ENCODE peak calls at places on chromosomes 5 and 9, in five cellular contexts. One of them, this sample, is unnamed. For H3K4me1, the result is how much of the 10 kb centered on the place peaks cover.

GRCh38 chr9:131622536-131622935 is 77.2 kb downstream of the PRRT1B start:
- DNase-seq in mammary epithelial cell: no peak
- DNase-seq in aorta: no peak
- DNase-seq in adrenal gland: no peak
- DNase-seq in IMR-90: no peak
- DNase-seq in this sample: no peak

GRCh38 chr9:96116275-96117051 is 185.5 kb downstream of the HSD17B3 start:
- DNase-seq in mammary epithelial cell: no peak
- DNase-seq in IMR-90: no peak
- DNase-seq in adrenal gland: no peak
- DNase-seq in aorta: no peak
- DNase-seq in this sample: peak

GRCh38 chr5:103780794-103781193 is 218.2 kb upstream of the NUDT12 start:
- DNase-seq in IMR-90: no peak
- DNase-seq in aorta: no peak
- DNase-seq in adrenal gland: no peak
- DNase-seq in mammary epithelial cell: no peak
- DNase-seq in this sample: no peak

GRCh38 chr9:98479967-98480847 is 224.8 kb upstream of the TBC1D2 start:
- DNase-seq in IMR-90: peak
- DNase-seq in adrenal gland: no peak
- DNase-seq in mammary epithelial cell: peak
- DNase-seq in aorta: no peak
- DNase-seq in this sample: no peak

GRCh38 chr5:172436078-172436873 is 18.0 kb downstream of the SH3PXD2B start:
- DNase-seq in adrenal gland: no peak
- DNase-seq in IMR-90: no peak
- DNase-seq in aorta: peak
- DNase-seq in mammary epithelial cell: no peak
- DNase-seq in this sample: peak

GRCh38 chr5:81825237-81825636 is 74.3 kb upstream of the SSBP2 start:
- DNase-seq in adrenal gland: peak
- DNase-seq in IMR-90: peak
- DNase-seq in mammary epithelial cell: peak
- DNase-seq in aorta: peak
- DNase-seq in this sample: peak

GRCh38 chr9:76336027-76336426 is 58.2 kb downstream of the RFK start:
- DNase-seq in adrenal gland: no peak
- DNase-seq in mammary epithelial cell: no peak
- DNase-seq in aorta: no peak
- DNase-seq in IMR-90: no peak
- DNase-seq in this sample: no peak

GRCh38 chr5:141914154-141914743 is 9.4 kb upstream of the DELE1 start:
- DNase-seq in aorta: peak
- DNase-seq in adrenal gland: peak
- DNase-seq in mammary epithelial cell: no peak
- DNase-seq in IMR-90: no peak
- DNase-seq in this sample: peak

GRCh38 chr5:969421-969839 is 39.2 kb upstream of the NKD2 start:
- DNase-seq in adrenal gland: no peak
- DNase-seq in aorta: peak
- DNase-seq in IMR-90: peak
- DNase-seq in mammary epithelial cell: no peak
- DNase-seq in this sample: peak

GRCh38 chr5:132656774-132657355 is 1.1 kb upstream of the IL13 start:
- DNase-seq in aorta: no peak
- DNase-seq in adrenal gland: peak
- DNase-seq in mammary epithelial cell: no peak
- DNase-seq in IMR-90: no peak
- DNase-seq in this sample: no peak

GRCh38 chr9:34373749-34374148 is 2.9 kb downstream of the MYORG start:
- DNase-seq in mammary epithelial cell: no peak
- DNase-seq in IMR-90: no peak
- DNase-seq in adrenal gland: no peak
- DNase-seq in aorta: no peak
- DNase-seq in this sample: no peak

GRCh38 chr5:57072218-57072892 is 101.5 kb upstream of the GPBP1 start:
- DNase-seq in adrenal gland: no peak
- DNase-seq in IMR-90: no peak
- DNase-seq in aorta: no peak
- DNase-seq in mammary epithelial cell: no peak
- DNase-seq in this sample: no peak

GRCh38 chr9:715310-715709 is 126.2 kb upstream of the DMRT1 start:
- DNase-seq in adrenal gland: no peak
- DNase-seq in aorta: no peak
- DNase-seq in IMR-90: no peak
- DNase-seq in mammary epithelial cell: no peak
- DNase-seq in this sample: no peak

GRCh38 chr5:146724975-146725374 is 153.6 kb downstream of the PPP2R2B start:
- DNase-seq in aorta: no peak
- DNase-seq in adrenal gland: no peak
- DNase-seq in IMR-90: peak
- DNase-seq in mammary epithelial cell: no peak
- DNase-seq in this sample: no peak

GRCh38 chr9:2816476-2817141 is 27.3 kb downstream of the PUM3 start:
- DNase-seq in adrenal gland: no peak
- DNase-seq in mammary epithelial cell: no peak
- DNase-seq in aorta: peak
- DNase-seq in IMR-90: peak
- DNase-seq in this sample: peak

GRCh38 chr5:39173069-39173468 is 46.3 kb downstream of the FYB1 start:
- DNase-seq in IMR-90: no peak
- DNase-seq in mammary epithelial cell: no peak
- DNase-seq in adrenal gland: no peak
- DNase-seq in aorta: no peak
- DNase-seq in this sample: no peak

GRCh38 chr5:151602806-151603205 is 11.7 kb upstream of the FAT2 start:
- DNase-seq in adrenal gland: no peak
- DNase-seq in IMR-90: no peak
- DNase-seq in mammary epithelial cell: no peak
- DNase-seq in aorta: no peak
- DNase-seq in this sample: no peak

GRCh38 chr5:71633255-71634155 is 46.4 kb downstream of the MCCC2 start:
- DNase-seq in IMR-90: no peak
- DNase-seq in adrenal gland: no peak
- DNase-seq in aorta: no peak
- DNase-seq in mammary epithelial cell: no peak
- DNase-seq in this sample: no peak

GRCh38 chr9:131503626-131504465 is 1.1 kb downstream of the POMT1 start:
- DNase-seq in aorta: no peak
- DNase-seq in adrenal gland: no peak
- DNase-seq in IMR-90: peak
- DNase-seq in mammary epithelial cell: peak
- DNase-seq in this sample: no peak

GRCh38 chr5:138952962-138953361 is 77.8 kb upstream of the LRRTM2 start:
- DNase-seq in mammary epithelial cell: no peak
- DNase-seq in IMR-90: no peak
- DNase-seq in adrenal gland: no peak
- DNase-seq in aorta: no peak
- DNase-seq in this sample: no peak

GRCh38 chr5:58965677-58966414 is 383.0 kb downstream of the RAB3C start:
- DNase-seq in adrenal gland: no peak
- DNase-seq in IMR-90: no peak
- DNase-seq in mammary epithelial cell: no peak
- DNase-seq in aorta: no peak
- DNase-seq in this sample: no peak

GRCh38 chr9:109286571-109286977 is 34.3 kb downstream of the EPB41L4B start:
- DNase-seq in mammary epithelial cell: peak
- DNase-seq in aorta: no peak
- DNase-seq in IMR-90: peak
- DNase-seq in adrenal gland: no peak
- DNase-seq in this sample: no peak

GRCh38 chr5:51202161-51202560 is 181.1 kb upstream of the ISL1 start:
- DNase-seq in aorta: no peak
- DNase-seq in adrenal gland: no peak
- DNase-seq in IMR-90: no peak
- DNase-seq in mammary epithelial cell: no peak
- DNase-seq in this sample: no peak

GRCh38 chr5:151298465-151298864 is 5.1 kb downstream of the SLC36A3 start:
- DNase-seq in IMR-90: no peak
- DNase-seq in mammary epithelial cell: no peak
- DNase-seq in adrenal gland: no peak
- DNase-seq in aorta: no peak
- DNase-seq in this sample: no peak

GRCh38 chr9:96484521-96484931 is 34.6 kb downstream of the HABP4 start:
- DNase-seq in aorta: no peak
- DNase-seq in IMR-90: no peak
- DNase-seq in mammary epithelial cell: no peak
- DNase-seq in adrenal gland: no peak
- DNase-seq in this sample: no peak

DNA sequence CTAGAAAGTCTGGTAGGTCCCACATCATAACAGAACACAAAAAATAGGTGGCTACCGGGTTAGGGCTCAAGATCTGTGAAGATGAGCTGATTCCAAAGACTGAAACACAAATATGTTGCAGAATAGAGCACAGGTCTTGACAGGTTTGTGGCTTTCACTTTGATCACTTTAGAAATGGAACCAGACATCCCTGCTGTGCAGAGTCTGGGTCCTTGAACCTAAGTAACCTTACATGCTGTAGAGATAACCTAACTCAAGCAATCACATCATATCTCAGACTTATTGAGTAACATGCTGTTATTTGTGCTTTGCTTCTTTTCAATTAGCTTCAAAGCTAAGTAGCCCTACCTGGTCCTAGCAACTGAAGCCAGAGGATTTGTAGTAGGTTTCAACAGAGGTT is 24.3 kb downstream of the FBXW2 start:
- DNase-seq in adrenal gland: no peak
- DNase-seq in mammary epithelial cell: peak
- DNase-seq in aorta: no peak
- DNase-seq in IMR-90: no peak
- DNase-seq in this sample: no peak
- H3K27ac ChIP-seq in adrenal gland: peak
- H3K27ac ChIP-seq in mammary epithelial cell: no peak
- H3K27ac ChIP-seq in aorta: no peak
- H3K27ac ChIP-seq in IMR-90: no peak
- H3K27ac ChIP-seq in this sample: no peak

DNA sequence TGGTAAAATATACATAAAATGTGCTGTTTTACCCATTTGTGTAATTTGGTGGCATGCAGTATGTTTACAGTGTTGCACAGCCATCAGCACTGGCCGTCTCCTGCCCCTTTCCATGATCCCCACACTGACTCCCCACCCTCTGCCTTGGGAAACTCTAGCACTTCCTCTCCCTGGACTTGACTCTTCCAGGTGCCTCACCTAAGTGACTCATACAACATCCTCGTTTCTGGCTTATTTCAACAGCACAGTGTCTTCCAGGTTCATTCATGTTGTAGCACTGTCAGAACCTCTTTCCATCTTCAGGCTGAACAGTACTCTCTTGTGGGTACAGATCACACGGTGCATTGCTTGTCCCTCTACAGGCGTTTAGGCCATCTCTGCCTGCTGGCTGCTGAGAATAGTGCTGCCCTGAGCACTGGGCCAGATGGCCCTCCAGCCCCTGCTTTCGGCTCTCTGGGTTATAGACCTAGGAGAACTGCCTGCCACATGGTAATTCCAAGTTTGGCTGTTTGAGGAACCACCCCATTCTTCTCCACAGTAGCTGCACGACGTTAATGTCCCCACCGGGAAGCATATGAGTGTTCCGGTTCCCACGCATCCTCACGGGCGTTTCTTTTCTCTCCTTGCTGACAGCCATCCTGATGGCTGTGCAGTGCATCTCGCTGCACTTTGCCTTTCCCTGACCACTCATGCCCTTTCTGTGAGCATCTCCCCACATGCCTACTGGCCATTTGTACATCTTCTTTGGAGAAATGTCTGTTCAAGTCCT is 211.8 kb downstream of the FANCC start:
- DNase-seq in adrenal gland: no peak
- DNase-seq in mammary epithelial cell: peak
- DNase-seq in aorta: no peak
- DNase-seq in IMR-90: no peak
- DNase-seq in this sample: no peak
- H3K4me1 ChIP-seq in adrenal gland: under half
- H3K4me1 ChIP-seq in mammary epithelial cell: under half
- H3K4me1 ChIP-seq in aorta: under half
- H3K4me1 ChIP-seq in IMR-90: under half
- H3K4me1 ChIP-seq in this sample: under half

GRCh38 chr5:137263319-137263718 is 235.8 kb downstream of the SPOCK1 start:
- DNase-seq in IMR-90: no peak
- DNase-seq in mammary epithelial cell: no peak
- DNase-seq in aorta: no peak
- DNase-seq in adrenal gland: no peak
- DNase-seq in this sample: no peak

GRCh38 chr5:137262818-137263217 is 236.3 kb downstream of the SPOCK1 start:
- DNase-seq in mammary epithelial cell: no peak
- DNase-seq in aorta: no peak
- DNase-seq in adrenal gland: no peak
- DNase-seq in IMR-90: no peak
- DNase-seq in this sample: no peak

GRCh38 chr5:137264041-137264440 is 235.1 kb downstream of the SPOCK1 start:
- DNase-seq in mammary epithelial cell: no peak
- DNase-seq in IMR-90: no peak
- DNase-seq in adrenal gland: no peak
- DNase-seq in aorta: no peak
- DNase-seq in this sample: no peak

GRCh38 chr5:137265457-137265856 is 233.7 kb downstream of the SPOCK1 start:
- DNase-seq in adrenal gland: no peak
- DNase-seq in aorta: no peak
- DNase-seq in mammary epithelial cell: no peak
- DNase-seq in IMR-90: peak
- DNase-seq in this sample: no peak

DNA sequence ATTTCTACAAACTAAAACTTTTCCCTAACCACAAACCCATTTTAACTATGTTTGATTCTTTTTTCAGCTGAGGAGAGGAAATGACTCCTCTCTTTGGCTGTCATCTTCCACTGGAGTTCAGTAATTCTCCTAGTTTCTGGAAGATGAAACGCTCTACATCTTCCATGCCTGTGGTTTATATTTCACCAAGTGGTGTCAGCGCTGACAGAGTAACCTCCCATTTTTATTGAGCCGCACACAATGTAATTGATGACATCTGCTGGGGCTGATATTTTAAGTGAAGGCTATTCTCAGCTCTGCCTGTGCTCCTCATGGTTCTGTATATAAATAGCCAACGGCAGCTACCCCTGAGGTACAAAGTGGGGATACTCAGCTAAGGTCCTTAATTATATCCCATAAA is 234.6 kb downstream of the SPOCK1 start:
- DNase-seq in aorta: no peak
- DNase-seq in IMR-90: peak
- DNase-seq in adrenal gland: no peak
- DNase-seq in mammary epithelial cell: no peak
- DNase-seq in this sample: no peak
- H3K27ac ChIP-seq in aorta: no peak
- H3K27ac ChIP-seq in IMR-90: no peak
- H3K27ac ChIP-seq in adrenal gland: no peak
- H3K27ac ChIP-seq in mammary epithelial cell: no peak
- H3K27ac ChIP-seq in this sample: no peak

GRCh38 chr5:123514615-123515355 is 2.8 kb downstream of the CSNK1G3 start:
- DNase-seq in mammary epithelial cell: no peak
- DNase-seq in adrenal gland: no peak
- DNase-seq in aorta: no peak
- DNase-seq in IMR-90: no peak
- DNase-seq in this sample: no peak
- H3K4me1 ChIP-seq in mammary epithelial cell: under half
- H3K4me1 ChIP-seq in adrenal gland: under half
- H3K4me1 ChIP-seq in aorta: under half
- H3K4me1 ChIP-seq in IMR-90: under half
- H3K4me1 ChIP-seq in this sample: under half